ENCODE peak calls at places on chromosomes 5 and 9, in seven cellular contexts. One of them, this sample, is unnamed.

GRCh38 chr5:150671509-150672236 is 10.6 kb downstream of the MYOZ3 start:
- DNase-seq in mesenchymal stem cell: no peak
- DNase-seq in neuronal stem cell: no peak
- DNase-seq in IMR-90: no peak
- DNase-seq in mesendoderm: peak; percentile 79
- DNase-seq in H1: no peak
- DNase-seq in trophoblast cell: no peak
- DNase-seq in this sample: no peak

GRCh38 chr9:76818271-76818670 is 54.0 kb downstream of the PCA3 start:
- DNase-seq in mesenchymal stem cell: peak; percentile 99
- DNase-seq in neuronal stem cell: no peak
- DNase-seq in IMR-90: peak; percentile 98
- DNase-seq in mesendoderm: peak; percentile 92
- DNase-seq in H1: peak; percentile 29
- DNase-seq in trophoblast cell: peak; percentile 88
- DNase-seq in this sample: peak; percentile 49

GRCh38 chr5:14739538-14739937 is 75.0 kb downstream of the OTULIN start:
- DNase-seq in mesenchymal stem cell: peak; percentile 32
- DNase-seq in neuronal stem cell: no peak
- DNase-seq in IMR-90: peak; percentile 61
- DNase-seq in mesendoderm: no peak
- DNase-seq in H1: no peak
- DNase-seq in trophoblast cell: no peak
- DNase-seq in this sample: no peak

GRCh38 chr9:4970970-4971641 is 14.0 kb upstream of the JAK2 start:
- DNase-seq in mesenchymal stem cell: no peak
- DNase-seq in neuronal stem cell: no peak
- DNase-seq in IMR-90: no peak
- DNase-seq in mesendoderm: no peak
- DNase-seq in H1: no peak
- DNase-seq in trophoblast cell: no peak
- DNase-seq in this sample: no peak

GRCh38 chr5:132898094-132898493 is 24.6 kb downstream of the LEAP2 start:
- DNase-seq in mesenchymal stem cell: no peak
- DNase-seq in neuronal stem cell: no peak
- DNase-seq in IMR-90: no peak
- DNase-seq in mesendoderm: no peak
- DNase-seq in H1: no peak
- DNase-seq in trophoblast cell: no peak
- DNase-seq in this sample: no peak

GRCh38 chr5:65663804-65664521 is 39.1 kb downstream of the SHLD3 start:
- DNase-seq in mesenchymal stem cell: peak; percentile 44
- DNase-seq in neuronal stem cell: peak; percentile 23
- DNase-seq in IMR-90: peak; percentile 18
- DNase-seq in mesendoderm: peak; percentile 83
- DNase-seq in H1: peak; percentile 3
- DNase-seq in trophoblast cell: peak; percentile 7
- DNase-seq in this sample: no peak

GRCh38 chr5:14011089-14012004 is 66.9 kb upstream of the DNAH5 start:
- DNase-seq in mesenchymal stem cell: peak; percentile 93
- DNase-seq in neuronal stem cell: peak; percentile 90
- DNase-seq in IMR-90: peak; percentile 86
- DNase-seq in mesendoderm: peak; percentile 97
- DNase-seq in H1: peak; percentile 79
- DNase-seq in trophoblast cell: peak; percentile 87
- DNase-seq in this sample: peak; percentile 95

GRCh38 chr5:97452646-97453045 is 269.6 kb upstream of the RIOK2 start:
- DNase-seq in mesenchymal stem cell: no peak
- DNase-seq in neuronal stem cell: no peak
- DNase-seq in IMR-90: no peak
- DNase-seq in mesendoderm: peak; percentile 59
- DNase-seq in H1: no peak
- DNase-seq in trophoblast cell: no peak
- DNase-seq in this sample: no peak

GRCh38 chr5:657570-657969 is 35.6 kb downstream of the TPPP start:
- DNase-seq in mesenchymal stem cell: peak; percentile 93
- DNase-seq in neuronal stem cell: no peak
- DNase-seq in IMR-90: peak; percentile 93
- DNase-seq in mesendoderm: no peak
- DNase-seq in H1: no peak
- DNase-seq in trophoblast cell: peak; percentile 78
- DNase-seq in this sample: no peak

GRCh38 chr9:133516961-133517350 is 7.8 kb downstream of the MYMK start:
- DNase-seq in mesenchymal stem cell: no peak
- DNase-seq in neuronal stem cell: no peak
- DNase-seq in IMR-90: no peak
- DNase-seq in mesendoderm: no peak
- DNase-seq in H1: no peak
- DNase-seq in trophoblast cell: no peak
- DNase-seq in this sample: no peak

GRCh38 chr5:140553657-140554056 is 3.6 kb downstream of the SRA1 start:
- DNase-seq in mesenchymal stem cell: peak; percentile 44
- DNase-seq in neuronal stem cell: no peak
- DNase-seq in IMR-90: peak; percentile 40
- DNase-seq in mesendoderm: no peak
- DNase-seq in H1: no peak
- DNase-seq in trophoblast cell: no peak
- DNase-seq in this sample: no peak

GRCh38 chr5:147986134-147986757 is 77.5 kb upstream of the SPINK5 start:
- DNase-seq in mesenchymal stem cell: no peak
- DNase-seq in neuronal stem cell: no peak
- DNase-seq in IMR-90: no peak
- DNase-seq in mesendoderm: no peak
- DNase-seq in H1: no peak
- DNase-seq in trophoblast cell: no peak
- DNase-seq in this sample: no peak

GRCh38 chr5:67400752-67401151 is 204.2 kb upstream of the CD180 start:
- DNase-seq in mesenchymal stem cell: no peak
- DNase-seq in neuronal stem cell: no peak
- DNase-seq in IMR-90: no peak
- DNase-seq in mesendoderm: no peak
- DNase-seq in H1: no peak
- DNase-seq in trophoblast cell: no peak
- DNase-seq in this sample: no peak

GRCh38 chr9:113875917-113876805 is at the start of gene ZNF618:
- DNase-seq in mesenchymal stem cell: peak; percentile 35
- DNase-seq in neuronal stem cell: peak; percentile 23
- DNase-seq in IMR-90: no peak
- DNase-seq in mesendoderm: peak; percentile 35
- DNase-seq in H1: no peak
- DNase-seq in trophoblast cell: peak; percentile 27
- DNase-seq in this sample: no peak

GRCh38 chr5:111121926-111122325 is 29.8 kb downstream of the WDR36 start:
- DNase-seq in mesenchymal stem cell: no peak
- DNase-seq in neuronal stem cell: no peak
- DNase-seq in IMR-90: no peak
- DNase-seq in mesendoderm: no peak
- DNase-seq in H1: no peak
- DNase-seq in trophoblast cell: no peak
- DNase-seq in this sample: no peak

GRCh38 chr9:21030389-21031035 is 928 bp downstream of the HACD4 start:
- DNase-seq in mesenchymal stem cell: peak; percentile 12
- DNase-seq in neuronal stem cell: no peak
- DNase-seq in IMR-90: peak; percentile 12
- DNase-seq in mesendoderm: peak; percentile 92
- DNase-seq in H1: no peak
- DNase-seq in trophoblast cell: peak; percentile 26
- DNase-seq in this sample: no peak

GRCh38 chr5:119537704-119538103 is 85.4 kb downstream of the HSD17B4 start:
- DNase-seq in mesenchymal stem cell: peak; percentile 13
- DNase-seq in neuronal stem cell: no peak
- DNase-seq in IMR-90: peak; percentile 3
- DNase-seq in mesendoderm: peak; percentile 48
- DNase-seq in H1: peak; percentile 1
- DNase-seq in trophoblast cell: peak; percentile 3
- DNase-seq in this sample: no peak

DNA sequence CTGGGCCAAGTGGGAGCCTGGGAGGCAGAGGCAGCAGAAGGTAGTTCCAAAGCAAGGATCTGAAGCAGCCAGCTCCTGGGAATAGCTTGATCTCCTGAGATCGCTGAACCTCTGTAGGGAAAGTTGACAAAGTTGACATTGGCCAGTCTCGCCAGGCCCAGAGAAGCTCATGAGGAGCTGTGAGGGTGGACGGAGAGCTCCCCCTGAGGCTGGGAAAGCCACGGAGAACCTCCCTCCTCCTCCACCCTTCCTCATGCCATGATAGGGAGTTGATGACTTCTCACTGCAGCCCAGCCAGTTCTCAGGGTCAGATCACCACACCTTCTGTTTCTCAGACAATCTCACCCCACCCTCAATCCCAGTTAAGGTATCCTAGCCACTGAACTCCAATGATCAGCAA is 30.4 kb upstream of the KCNV2 start:
- DNase-seq in mesenchymal stem cell: no peak
- DNase-seq in neuronal stem cell: no peak
- DNase-seq in IMR-90: no peak
- DNase-seq in mesendoderm: peak; percentile 45
- DNase-seq in H1: no peak
- DNase-seq in trophoblast cell: no peak
- DNase-seq in this sample: peak; percentile 26
- H3K23ac ChIP-seq in mesenchymal stem cell: no peak overlapping the region
- H3K23ac ChIP-seq in neuronal stem cell: peak overlapping the region; percentile 8
- H3K23ac ChIP-seq in IMR-90: no peak overlapping the region
- H3K23ac ChIP-seq in mesendoderm: no peak overlapping the region
- H3K23ac ChIP-seq in H1: no peak overlapping the region
- H3K23ac ChIP-seq in trophoblast cell: no peak overlapping the region
- H3K23ac ChIP-seq in this sample: no peak overlapping the region

GRCh38 chr9:111065414-111065813 is 27.1 kb upstream of the LPAR1 start:
- DNase-seq in mesenchymal stem cell: no peak
- DNase-seq in neuronal stem cell: no peak
- DNase-seq in IMR-90: no peak
- DNase-seq in mesendoderm: no peak
- DNase-seq in H1: no peak
- DNase-seq in trophoblast cell: no peak
- DNase-seq in this sample: no peak
- H3K23ac ChIP-seq in mesenchymal stem cell: no peak overlapping the region
- H3K23ac ChIP-seq in neuronal stem cell: no peak overlapping the region
- H3K23ac ChIP-seq in IMR-90: no peak overlapping the region
- H3K23ac ChIP-seq in mesendoderm: no peak overlapping the region
- H3K23ac ChIP-seq in H1: no peak overlapping the region
- H3K23ac ChIP-seq in trophoblast cell: no peak overlapping the region
- H3K23ac ChIP-seq in this sample: no peak overlapping the region

GRCh38 chr9:128097156-128098016 is 29.4 kb downstream of the SLC25A25 start:
- DNase-seq in mesenchymal stem cell: no peak
- DNase-seq in neuronal stem cell: no peak
- DNase-seq in IMR-90: no peak
- DNase-seq in mesendoderm: no peak
- DNase-seq in H1: no peak
- DNase-seq in trophoblast cell: no peak
- DNase-seq in this sample: no peak

GRCh38 chr9:128094166-128094949 is 26.3 kb downstream of the SLC25A25 start:
- DNase-seq in mesenchymal stem cell: peak; percentile 99
- DNase-seq in neuronal stem cell: peak; percentile 73
- DNase-seq in IMR-90: peak; percentile 97
- DNase-seq in mesendoderm: peak; percentile 91
- DNase-seq in H1: no peak
- DNase-seq in trophoblast cell: peak; percentile 99
- DNase-seq in this sample: peak; percentile 73

GRCh38 chr9:128098017-128098935 is 29.3 kb downstream of the PTGES2 start:
- DNase-seq in mesenchymal stem cell: peak; percentile 98
- DNase-seq in neuronal stem cell: peak; percentile 93
- DNase-seq in IMR-90: peak; percentile 98
- DNase-seq in mesendoderm: peak; percentile 100
- DNase-seq in H1: peak; percentile 90
- DNase-seq in trophoblast cell: peak; percentile 98
- DNase-seq in this sample: peak; percentile 99

GRCh38 chr9:128094950-128095544 is 27.0 kb downstream of the SLC25A25 start:
- DNase-seq in mesenchymal stem cell: no peak
- DNase-seq in neuronal stem cell: no peak
- DNase-seq in IMR-90: no peak
- DNase-seq in mesendoderm: no peak
- DNase-seq in H1: no peak
- DNase-seq in trophoblast cell: no peak
- DNase-seq in this sample: no peak

DNA sequence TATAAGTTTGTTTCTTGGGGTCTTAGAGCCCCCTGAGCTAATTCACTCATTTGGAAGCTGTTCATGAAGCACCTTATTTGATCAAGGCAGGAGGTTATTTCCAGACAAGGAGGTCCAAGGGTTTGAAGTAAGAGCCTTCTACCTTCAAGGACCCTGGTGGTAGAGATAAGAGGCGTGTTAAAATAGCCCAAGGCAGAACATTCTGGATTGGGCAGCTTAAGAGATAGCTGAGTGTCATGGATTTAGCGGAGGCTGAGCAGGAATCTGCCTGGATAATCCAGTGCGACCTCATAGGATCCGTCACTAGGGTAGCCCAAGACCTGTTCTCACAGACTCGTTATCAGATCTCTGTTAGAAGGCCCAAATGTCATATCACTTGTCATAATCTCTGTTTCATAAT is 28.6 kb downstream of the SLC25A25 start:
- DNase-seq in mesenchymal stem cell: no peak
- DNase-seq in neuronal stem cell: no peak
- DNase-seq in IMR-90: no peak
- DNase-seq in mesendoderm: peak; percentile 86
- DNase-seq in H1: no peak
- DNase-seq in trophoblast cell: peak; percentile 81
- DNase-seq in this sample: no peak
- H3K23ac ChIP-seq in mesenchymal stem cell: no peak overlapping the region
- H3K23ac ChIP-seq in neuronal stem cell: no peak overlapping the region
- H3K23ac ChIP-seq in IMR-90: no peak overlapping the region
- H3K23ac ChIP-seq in mesendoderm: no peak overlapping the region
- H3K23ac ChIP-seq in H1: no peak overlapping the region
- H3K23ac ChIP-seq in trophoblast cell: no peak overlapping the region
- H3K23ac ChIP-seq in this sample: no peak overlapping the region

DNA sequence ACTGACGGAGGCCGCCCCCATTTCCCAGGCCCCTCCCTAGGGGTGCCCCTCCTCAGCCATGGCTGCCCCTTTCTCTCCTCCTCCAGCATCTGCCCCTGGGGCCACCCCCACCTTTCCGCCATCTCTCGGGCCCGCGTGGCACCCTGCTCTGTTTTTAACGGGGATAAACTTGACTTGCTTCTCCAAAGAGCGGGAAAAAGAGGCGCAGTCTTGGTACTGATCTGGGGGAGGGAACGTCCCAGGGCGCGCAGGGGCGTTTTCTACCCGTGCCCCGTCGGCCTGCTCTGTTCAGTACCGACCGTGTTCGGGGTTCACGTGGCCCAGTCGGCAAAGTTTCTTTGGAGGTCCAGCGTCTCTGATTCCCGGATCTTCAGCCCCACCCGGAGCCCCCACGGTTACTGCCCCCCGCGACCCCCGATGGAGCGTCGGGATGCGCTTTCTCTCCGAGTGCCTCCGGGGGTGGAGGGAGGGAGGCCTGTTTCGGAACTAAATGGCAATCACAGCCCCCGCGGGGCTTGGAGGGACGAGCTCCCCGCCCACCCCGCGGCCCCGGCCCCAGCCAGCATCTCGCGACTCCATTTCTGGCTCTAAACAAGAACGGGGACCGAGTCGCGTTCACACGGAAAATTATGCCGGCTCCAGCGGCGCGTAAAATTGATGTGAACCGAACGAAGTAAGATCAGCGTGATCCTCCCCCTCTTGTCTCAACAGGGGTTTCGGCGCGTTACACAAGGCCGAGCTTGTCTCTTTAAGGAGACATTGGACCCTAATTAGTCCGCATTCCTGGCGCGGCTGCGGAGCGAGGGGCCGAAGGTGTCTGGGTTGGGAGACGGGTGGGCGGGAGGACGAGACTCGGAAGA is 1.1 kb upstream of the TLE4 start:
- DNase-seq in mesenchymal stem cell: peak; percentile 66
- DNase-seq in neuronal stem cell: peak; percentile 96
- DNase-seq in IMR-90: peak; percentile 63
- DNase-seq in mesendoderm: peak; percentile 71
- DNase-seq in H1: peak; percentile 57
- DNase-seq in trophoblast cell: no peak
- DNase-seq in this sample: peak; percentile 61
- H3K23ac ChIP-seq in mesenchymal stem cell: no peak overlapping the region
- H3K23ac ChIP-seq in neuronal stem cell: no peak overlapping the region
- H3K23ac ChIP-seq in IMR-90: peak overlapping the region; percentile 86
- H3K23ac ChIP-seq in mesendoderm: peak overlapping the region; percentile 94
- H3K23ac ChIP-seq in H1: peak overlapping the region; percentile 19
- H3K23ac ChIP-seq in trophoblast cell: no peak overlapping the region
- H3K23ac ChIP-seq in this sample: no peak overlapping the region

This sample was measured in H9.